ENCODE peak calls at places on chromosomes 16 and 17, in ten cellular contexts. Z is progenitor cell of endocrine pancreas; X is AG09319; H is activated T-cell treated with anti-CD3 and anti-CD28 coated beads, Interleukin-2, amount 50 U/mL, for 24 hours; Y is iris pigment epithelial cell; Q is WTC11; A is tibial nerve; B is stimulated activated CD4-positive, alpha-beta T cell treated with anti-CD3 and anti-CD28 coated beads, Interleukin-4, amount 100 ng/mL, for 24 hours; I is testis; M is GM12891. L is an unnamed sample.
A peak's percentile ranks its signal among the peaks of the same experiment; 100 is the strongest.

GRCh38 chr17:54749157-54749556 is 151.5 kb upstream of the TOM1L1 start:
- DNase-seq in Z (no peak), X (no peak), H (no peak), Y (no peak), Q (peak; percentile 10), A (no peak), B (no peak), I (no peak), M (no peak), L (no peak)

GRCh38 chr17:35849469-35850348 is 19.0 kb downstream of the HEATR9 start:
- DNase-seq in Z (peak; percentile 35), X (peak; percentile 27), H (peak; percentile 37), Y (peak; percentile 77), Q (peak; percentile 50), A (no peak), B (peak; percentile 63), I (peak; percentile 62), M (peak; percentile 30), L (peak; percentile 45)

GRCh38 chr17:61457226-61457983 is 5.2 kb downstream of the TBX4 start:
- DNase-seq in Z (no peak), X (no peak), H (no peak), Y (no peak), Q (peak; percentile 55), A (no peak), B (no peak), I (no peak), M (no peak), L (no peak)

GRCh38 chr17:19370493-19370960 is 7.8 kb upstream of the MAPK7 start:
- DNase-seq in Z (no peak), X (no peak), H (no peak), Y (no peak), Q (no peak), A (peak; percentile 69), B (no peak), I (no peak), M (no peak), L (no peak)

GRCh38 chr17:28388106-28388505 is 16.6 kb downstream of the SARM1 start:
- DNase-seq in Z (no peak), X (no peak), H (no peak), Y (no peak), Q (no peak), A (no peak), B (no peak), I (no peak), M (no peak), L (no peak)

GRCh38 chr17:38444151-38444550 is 15.9 kb downstream of the ARHGAP23 start:
- DNase-seq in Z (peak; percentile 61), X (no peak), H (peak; percentile 75), Y (peak; percentile 59), Q (peak; percentile 76), A (peak; percentile 46), B (peak; percentile 60), I (peak; percentile 80), M (peak; percentile 81), L (no peak)

GRCh38 chr16:77888786-77889185 is 100.4 kb downstream of the VAT1L start:
- DNase-seq in Z (no peak), X (no peak), H (no peak), Y (no peak), Q (no peak), A (no peak), B (no peak), I (no peak), M (no peak), L (no peak)

GRCh38 chr17:48101012-48101720 is at the start of gene CBX1:
- DNase-seq in Z (peak; percentile 88), X (peak; percentile 82), H (peak; percentile 96), Y (peak; percentile 95), Q (peak; percentile 97), A (peak; percentile 82), B (peak; percentile 94), I (peak; percentile 95), M (peak; percentile 85), L (peak; percentile 75)

GRCh38 chr16:67425581-67425980 is 5.3 kb upstream of the HSD11B2 start:
- DNase-seq in Z (no peak), X (no peak), H (no peak), Y (no peak), Q (no peak), A (no peak), B (no peak), I (no peak), M (no peak), L (no peak)

GRCh38 chr17:79721993-79722671 is 8.6 kb upstream of the ENPP7 start:
- DNase-seq in Z (no peak), X (no peak), H (no peak), Y (peak; percentile 8), Q (peak; percentile 31), A (no peak), B (no peak), I (no peak), M (no peak), L (no peak)

GRCh38 chr16:24289301-24289700 is 33.2 kb downstream of the CACNG3 start:
- DNase-seq in Z (no peak), X (no peak), H (no peak), Y (no peak), Q (no peak), A (no peak), B (no peak), I (no peak), M (no peak), L (no peak)

L was measured in SK-N-MC.